ENCODE peak calls at places on chromosomes 6 and 20, in eight cellular contexts. F, L, X, H, O, Z, E and I are unnamed samples.
A peak's percentile ranks its signal among the peaks of the same experiment; 100 is the strongest.

GRCh38 chr20:33908868-33909267 is 84.8 kb upstream of the RALY start:
- DNase-seq in F (no peak), L (no peak), X (no peak), H (no peak), O (no peak), Z (no peak), E (no peak), I (no peak)

GRCh38 chr20:9926007-9926406 is 87.1 kb upstream of the PAK5 start:
- DNase-seq in F (no peak), L (no peak), X (no peak), H (no peak), O (no peak), Z (no peak), E (no peak), I (no peak)

GRCh38 chr6:39083111-39083702 is 31.8 kb downstream of the SAYSD1 start:
- DNase-seq in F (no peak), L (no peak), X (no peak), H (no peak), O (no peak), Z (no peak), E (peak; percentile 30), I (no peak)

GRCh38 chr6:156379946-156380707 is 397.1 kb upstream of the ARID1B start:
- DNase-seq in F (no peak), L (no peak), X (no peak), H (peak; percentile 46), O (no peak), Z (no peak), E (no peak), I (no peak)

GRCh38 chr6:109799664-109800063 is 108.6 kb downstream of the FIG4 start:
- DNase-seq in F (no peak), L (peak; percentile 29), X (no peak), H (peak; percentile 6), O (no peak), Z (no peak), E (no peak), I (peak; percentile 21)

GRCh38 chr6:30311669-30312068 is 15.1 kb upstream of the TRIM39 start:
- DNase-seq in F (no peak), L (no peak), X (no peak), H (peak; percentile 40), O (no peak), Z (no peak), E (no peak), I (no peak)

GRCh38 chr6:53673138-53673801 is 7.7 kb upstream of the KLHL31 start:
- DNase-seq in F (no peak), L (peak; percentile 45), X (no peak), H (peak; percentile 69), O (no peak), Z (no peak), E (no peak), I (no peak)

GRCh38 chr6:89655122-89655521 is 16.6 kb upstream of the LYRM2 start:
- DNase-seq in F (no peak), L (peak; percentile 32), X (no peak), H (no peak), O (no peak), Z (no peak), E (no peak), I (no peak)

GRCh38 chr6:3372184-3372846 is 84.5 kb downstream of the SLC22A23 start:
- DNase-seq in F (no peak), L (no peak), X (no peak), H (no peak), O (no peak), Z (no peak), E (no peak), I (no peak)

GRCh38 chr6:47392251-47392650 is 82.5 kb upstream of the TNFRSF21 start:
- DNase-seq in F (no peak), L (no peak), X (no peak), H (no peak), O (no peak), Z (no peak), E (no peak), I (no peak)

GRCh38 chr6:29628419-29629281 is 4.3 kb downstream of the GABBR1 start:
- DNase-seq in F (peak; percentile 79), L (peak; percentile 73), X (peak; percentile 80), H (peak; percentile 86), O (peak; percentile 93), Z (peak; percentile 32), E (peak; percentile 74), I (peak; percentile 42)

GRCh38 chr6:168145747-168146596 is 67.0 kb upstream of the FRMD1 start:
- DNase-seq in F (no peak), L (no peak), X (no peak), H (no peak), O (no peak), Z (no peak), E (no peak), I (no peak)

GRCh38 chr6:3592371-3592941 is 135.6 kb upstream of the SLC22A23 start:
- DNase-seq in F (peak; percentile 41), L (peak; percentile 93), X (no peak), H (peak; percentile 80), O (no peak), Z (no peak), E (no peak), I (no peak)

GRCh38 chr6:57423468-57423867 is 106.0 kb downstream of the PRIM2 start:
- DNase-seq in F (no peak), L (no peak), X (no peak), H (peak; percentile 18), O (no peak), Z (no peak), E (no peak), I (no peak)